ENCODE peak calls at places on chromosomes 5 and 9, in ten cellular contexts. K is ELF-1; T is ACHN; Z is activated T-cell treated with anti-CD3 and anti-CD28 coated beads for 24 hours; R is GM06990; U is lower leg skin; I is activated T-helper 1 cell treated with anti-CD3 and anti-CD28 coated beads, Interleukin-12 subunit alpha, Interleukin-12 subunit beta, Interleukin-2, Interleukin-4 antibody, amounts not matched to agents 30 ng/mL and 10 ng/mL and 1 ng/mL, durations not matched to agents 14 hours and 24 hours and 36 hours; B is activated CD8-positive, alpha-beta memory T cell treated with anti-CD3 and anti-CD28 coated beads, Interleukin-2, amount 50 U/mL, for 48 hours; F is stimulated activated naive CD4-positive, alpha-beta T cell; V is T-helper 1 cell. H is an unnamed sample.
A peak's percentile ranks its signal among the peaks of the same experiment; 100 is the strongest.

GRCh38 chr5:133425764-133426738 is 186.3 kb downstream of the FSTL4 start:
- DNase-seq in K (peak; percentile 17), T (no peak), Z (no peak), R (no peak), U (no peak), I (no peak), B (peak; percentile 29), F (no peak), V (no peak), H (no peak)

GRCh38 chr9:127809562-127810377 is 7.1 kb downstream of the FPGS start:
- DNase-seq in K (peak; percentile 64), T (no peak), Z (no peak), R (no peak), U (no peak), I (no peak), B (no peak), F (no peak), V (no peak), H (no peak)

GRCh38 chr9:19641046-19641445 is 147.8 kb downstream of the SLC24A2 start:
- DNase-seq in K (no peak), T (no peak), Z (no peak), R (no peak), U (no peak), I (no peak), B (no peak), F (no peak), V (no peak), H (no peak)

GRCh38 chr5:42951169-42951846 is 88.8 kb downstream of the ANXA2R start:
- DNase-seq in K (no peak), T (no peak), Z (peak; percentile 60), R (peak; percentile 84), U (peak; percentile 24), I (peak; percentile 72), B (peak; percentile 87), F (peak; percentile 75), V (peak; percentile 86), H (peak; percentile 86)

GRCh38 chr5:126220725-126221124 is 202.5 kb upstream of the GRAMD2B start:
- DNase-seq in K (no peak), T (no peak), Z (no peak), R (no peak), U (no peak), I (no peak), B (no peak), F (no peak), V (no peak), H (no peak)

GRCh38 chr9:135336722-135337490 is 142.7 kb upstream of the PPP1R26 start:
- DNase-seq in K (no peak), T (no peak), Z (no peak), R (no peak), U (no peak), I (no peak), B (no peak), F (no peak), V (no peak), H (no peak)

GRCh38 chr5:173378727-173379126 is 50.5 kb upstream of the STC2 start:
- DNase-seq in K (no peak), T (no peak), Z (no peak), R (no peak), U (no peak), I (no peak), B (no peak), F (no peak), V (no peak), H (no peak)

GRCh38 chr9:97710356-97711222 is 13.4 kb upstream of the XPA start:
- DNase-seq in K (peak; percentile 73), T (peak; percentile 63), Z (peak; percentile 26), R (no peak), U (peak; percentile 33), I (peak; percentile 31), B (no peak), F (no peak), V (peak; percentile 63), H (peak; percentile 30)

GRCh38 chr5:167051369-167051768 is 1240.1 kb upstream of the WWC1 start:
- DNase-seq in K (no peak), T (no peak), Z (no peak), R (no peak), U (no peak), I (no peak), B (no peak), F (no peak), V (no peak), H (no peak)

H was measured in naive thymus-derived CD8-positive, alpha-beta T cell.